ENCODE peak calls at places on chromosomes 5 and 9, in five cellular contexts. J, C, X, P and L are unnamed samples. For H3K4me1, the result is how much of the 10 kb centered on the place peaks cover.

GRCh38 chr9:749712-750111 is 91.8 kb upstream of the DMRT1 start:
- DNase-seq in C (no peak), X (no peak), J (peak), P (no peak), L (peak)

GRCh38 chr9:37503736-37504135 is 18.0 kb downstream of the POLR1E start:
- DNase-seq in J (no peak), X (no peak), P (no peak), C (no peak), L (no peak)

GRCh38 chr9:123685489-123686083 is 244.3 kb downstream of the DENND1A start:
- DNase-seq in P (no peak), X (no peak), J (no peak), C (no peak), L (no peak)

GRCh38 chr9:20200900-20201495 is 412.2 kb upstream of the SLC24A2 start:
- DNase-seq in X (no peak), J (no peak), C (no peak), P (no peak), L (no peak)

GRCh38 chr9:98215821-98216220 is 23.4 kb upstream of the CORO2A start:
- DNase-seq in C (no peak), X (peak), J (no peak), P (no peak), L (peak)

GRCh38 chr9:126232461-126232860 is 94.2 kb upstream of the MVB12B start:
- DNase-seq in C (no peak), P (no peak), J (no peak), X (no peak), L (no peak)

GRCh38 chr5:171724771-171725609 is 60.6 kb upstream of the SMIM23 start:
- DNase-seq in J (no peak), C (no peak), P (no peak), X (no peak), L (no peak)

GRCh38 chr5:173452098-173452497 is 123.9 kb upstream of the STC2 start:
- DNase-seq in J (no peak), P (peak), X (peak), C (no peak), L (peak)

GRCh38 chr5:90518666-90519065 is 10.7 kb downstream of the LYSMD3 start:
- DNase-seq in C (no peak), P (no peak), X (no peak), J (no peak), L (no peak)

GRCh38 chr5:101271416-101271815 is 368.3 kb upstream of the ST8SIA4 start:
- DNase-seq in P (no peak), J (no peak), X (no peak), C (no peak), L (no peak)

GRCh38 chr9:78745996-78746395 is 449.1 kb downstream of the PSAT1 start:
- DNase-seq in J (no peak), X (no peak), C (no peak), P (no peak), L (no peak)

GRCh38 chr9:13436591-13436990 is 157.1 kb upstream of the MPDZ start:
- DNase-seq in J (no peak), X (no peak), P (no peak), C (no peak), L (no peak)

GRCh38 chr9:35407846-35408245 is 82.1 kb upstream of the RUSC2 start:
- DNase-seq in P (no peak), X (no peak), J (no peak), C (no peak), L (no peak)

GRCh38 chr9:109619310-109619709 is 121.2 kb upstream of the PTPN3 start:
- DNase-seq in C (no peak), P (no peak), J (no peak), X (no peak), L (no peak)

GRCh38 chr9:110291921-110292575 is 35.7 kb upstream of the TXN start:
- DNase-seq in J (no peak), X (no peak), C (no peak), P (no peak), L (no peak)

GRCh38 chr5:77935516-77936364 is 159.6 kb upstream of the TBCA start:
- DNase-seq in C (no peak), X (no peak), J (no peak), P (no peak), L (no peak)

GRCh38 chr5:139190125-139190524 is 8.0 kb downstream of the SIL1 start:
- DNase-seq in J (no peak), X (no peak), C (no peak), P (no peak), L (no peak)

GRCh38 chr5:111742595-111742994 is 14.4 kb downstream of the NREP start:
- DNase-seq in P (peak), C (no peak), X (no peak), J (no peak), L (no peak)

GRCh38 chr9:109766351-109766750 is 13.6 kb upstream of the PALM2AKAP2 start:
- DNase-seq in J (no peak), X (no peak), C (no peak), P (no peak), L (no peak)

GRCh38 chr5:32092938-32093812 is 80.9 kb downstream of the GOLPH3 start:
- DNase-seq in X (peak), P (no peak), C (no peak), J (peak), L (peak)

GRCh38 chr5:173452506-173452905 is 124.3 kb upstream of the STC2 start:
- DNase-seq in C (no peak), X (no peak), J (no peak), P (no peak), L (no peak)

GRCh38 chr5:153572393-153572930 is 82.0 kb downstream of the GRIA1 start:
- DNase-seq in X (no peak), P (no peak), J (no peak), C (no peak), L (no peak)

GRCh38 chr5:161544350-161544765 is 2.2 kb downstream of the GABRB2 start:
- DNase-seq in J (no peak), C (no peak), X (peak), P (no peak), L (no peak)

GRCh38 chr5:5494489-5495402 is 72.3 kb downstream of the ICE1 start:
- DNase-seq in X (peak), P (peak), J (peak), C (peak), L (peak)

GRCh38 chr5:175378444-175379028 is 65.4 kb downstream of the DRD1 start:
- DNase-seq in J (no peak), C (no peak), X (no peak), P (no peak), L (no peak)

GRCh38 chr5:37533851-37534250 is 154.7 kb downstream of the WDR70 start:
- DNase-seq in X (no peak), J (no peak), C (no peak), P (no peak), L (no peak)

GRCh38 chr9:97179616-97180015 is 127.8 kb upstream of the CCDC180 start:
- DNase-seq in C (no peak), X (no peak), P (no peak), J (no peak), L (no peak)

GRCh38 chr5:40679998-40680681 is 425 bp downstream of the PTGER4 start:
- DNase-seq in P (no peak), X (no peak), C (no peak), J (no peak), L (peak)

GRCh38 chr5:163760498-163760897 is 255.1 kb downstream of the MAT2B start:
- DNase-seq in J (no peak), X (peak), C (no peak), P (no peak), L (no peak)

GRCh38 chr5:67984546-67984945 is 231.0 kb upstream of the PIK3R1 start:
- DNase-seq in J (no peak), C (no peak), X (no peak), P (no peak), L (no peak)

GRCh38 chr5:141709704-141710267 is 27.8 kb upstream of the ARAP3 start:
- DNase-seq in X (no peak), J (no peak), P (no peak), C (no peak), L (no peak)

GRCh38 chr5:172941067-172941516 is 18.1 kb upstream of the RPL26L1 start:
- DNase-seq in X (peak), J (no peak), C (no peak), P (no peak), L (no peak)

GRCh38 chr9:105501414-105501813 is 53.6 kb downstream of the FSD1L start:
- DNase-seq in C (no peak), J (no peak), P (no peak), X (no peak), L (no peak)

GRCh38 chr5:43428034-43428712 is 16.0 kb upstream of the CCL28 start:
- DNase-seq in X (no peak), C (no peak), J (no peak), P (no peak), L (no peak)

GRCh38 chr5:9927106-9927505 is 297.0 kb upstream of the TAS2R1 start:
- DNase-seq in J (no peak), P (no peak), C (no peak), X (no peak), L (no peak)

DNA sequence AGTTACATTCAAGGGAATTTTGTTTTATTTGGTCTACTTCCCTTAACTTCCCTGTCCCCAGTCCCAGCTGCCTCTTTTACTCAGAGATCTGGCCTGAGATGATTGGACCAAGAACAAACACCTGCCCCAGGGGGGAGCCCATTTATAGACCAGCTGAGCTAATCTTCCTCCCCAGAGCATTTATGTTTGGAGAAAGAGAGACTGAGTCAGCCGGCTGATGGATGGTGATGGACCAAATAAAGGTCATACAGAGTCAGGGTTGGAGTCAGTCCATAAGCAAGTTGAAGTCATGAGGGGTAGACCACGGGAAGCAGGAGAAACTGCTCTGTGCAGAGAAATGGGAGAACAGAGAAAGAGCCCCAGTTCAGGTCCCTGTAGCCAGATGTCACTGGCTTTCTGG is 77.7 kb downstream of the TMEM174 start:
- DNase-seq in C (no peak), J (no peak), X (no peak), P (no peak), L (no peak)
- H3K4me1 ChIP-seq in C (under half), J (under half), X (under half), P (under half), L (under half)

DNA sequence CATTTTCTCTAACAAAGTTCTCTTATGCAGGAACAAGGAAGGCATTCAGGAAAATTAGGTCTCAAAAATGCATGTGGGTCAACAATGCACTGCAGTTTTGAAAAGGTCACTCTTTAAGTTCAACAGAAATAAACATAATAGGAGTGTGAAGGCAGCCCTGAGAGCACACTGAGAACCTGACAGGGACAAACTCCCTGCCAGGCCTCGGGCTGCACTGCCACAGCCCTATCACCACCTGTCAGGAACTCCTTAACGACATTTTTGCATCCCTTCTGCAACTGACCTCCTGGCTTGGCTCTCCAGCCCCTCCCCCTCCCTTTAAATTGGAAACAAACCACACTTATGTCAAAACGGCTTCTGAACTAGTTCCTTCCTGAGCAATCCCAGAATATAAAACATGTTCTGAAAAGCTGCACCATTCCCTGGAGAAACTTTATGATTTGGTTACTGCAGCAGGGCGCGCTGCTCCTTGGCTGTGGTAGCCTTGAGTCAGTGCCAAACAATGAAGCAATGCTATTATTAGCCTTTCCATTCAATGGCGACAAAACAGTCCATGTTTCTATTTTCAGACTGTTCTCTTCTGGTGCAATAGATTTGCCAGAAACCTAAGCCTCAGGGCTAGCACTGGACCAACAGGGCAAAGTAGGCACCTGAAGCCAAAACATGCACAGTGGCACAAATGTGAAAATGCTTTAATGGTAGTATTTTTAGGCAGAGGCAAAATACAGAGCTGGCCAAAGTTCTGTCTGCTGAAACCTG is 160.1 kb upstream of the ZNF608 start:
- DNase-seq in X (peak), J (no peak), C (no peak), P (peak), L (peak)
- H3K4me1 ChIP-seq in X (half or more), J (under half), C (under half), P (under half), L (under half)

GRCh38 chr5:109701252-109701651 is 11.5 kb downstream of the MAN2A1 start:
- DNase-seq in X (no peak), C (no peak), P (no peak), J (no peak), L (no peak)

GRCh38 chr5:109703827-109704226 is 14.1 kb downstream of the MAN2A1 start:
- DNase-seq in J (no peak), P (no peak), X (no peak), C (no peak), L (no peak)

GRCh38 chr5:109703165-109703564 is 13.4 kb downstream of the MAN2A1 start:
- DNase-seq in X (no peak), C (no peak), J (no peak), P (no peak), L (no peak)

GRCh38 chr5:109701779-109702178 is 12.1 kb downstream of the MAN2A1 start:
- DNase-seq in X (no peak), P (no peak), J (no peak), C (no peak), L (no peak)

DNA sequence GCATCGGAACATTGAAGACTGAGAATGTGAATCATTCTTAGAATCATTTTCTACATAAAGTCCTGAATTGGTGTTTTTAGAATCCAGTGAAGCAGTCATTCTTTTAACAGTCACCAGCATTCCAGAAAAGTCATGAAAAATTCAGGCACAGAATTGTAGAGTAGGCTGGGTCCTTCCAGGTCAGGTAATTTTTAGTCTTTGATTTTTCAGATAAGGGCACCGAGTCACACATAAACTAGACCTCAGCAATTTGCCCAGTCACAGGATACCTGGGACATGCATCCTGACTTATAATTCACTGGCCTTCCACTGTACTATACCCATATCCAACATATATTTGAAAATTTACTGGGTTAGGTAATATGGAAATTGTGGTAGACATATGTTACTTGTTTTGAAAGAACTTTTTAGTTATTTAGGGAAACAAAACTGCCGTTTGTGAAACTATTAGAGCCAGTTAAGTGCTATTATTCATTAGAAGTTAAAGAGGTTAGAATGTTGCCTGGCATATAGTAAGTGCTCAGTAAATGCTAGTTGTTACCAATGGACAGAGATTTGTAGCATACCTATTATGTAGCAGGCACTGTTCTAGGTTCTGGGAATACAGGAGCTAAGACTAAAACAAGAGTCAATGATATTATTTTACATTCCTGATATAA is 10.9 kb downstream of the MAN2A1 start:
- DNase-seq in C (no peak), P (no peak), J (no peak), X (no peak), L (no peak)
- H3K4me1 ChIP-seq in C (under half), P (half or more), J (half or more), X (under half), L (under half)

DNA sequence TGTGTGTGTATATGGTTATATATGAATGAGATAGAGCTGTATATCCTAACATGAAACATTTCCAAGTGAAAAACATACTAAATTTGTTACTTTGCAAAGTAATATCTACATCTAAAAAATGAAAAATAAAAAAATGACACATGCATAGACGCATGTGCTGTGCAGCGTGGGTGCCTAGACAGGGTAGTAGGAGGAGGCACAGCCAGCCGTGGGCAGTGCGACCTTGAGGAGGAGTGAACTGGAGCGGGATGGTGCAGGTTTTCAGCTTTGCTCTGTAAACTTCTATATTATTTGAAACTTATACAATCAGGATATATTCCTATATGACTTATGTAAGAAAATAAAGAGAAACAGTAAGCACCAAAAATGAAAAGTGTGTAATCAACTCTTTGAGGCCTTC is 15.0 kb upstream of the GLRX start:
- DNase-seq in C (no peak), X (no peak), J (no peak), P (no peak), L (no peak)
- H3K4me1 ChIP-seq in C (under half), X (under half), J (under half), P (under half), L (under half)

DNA sequence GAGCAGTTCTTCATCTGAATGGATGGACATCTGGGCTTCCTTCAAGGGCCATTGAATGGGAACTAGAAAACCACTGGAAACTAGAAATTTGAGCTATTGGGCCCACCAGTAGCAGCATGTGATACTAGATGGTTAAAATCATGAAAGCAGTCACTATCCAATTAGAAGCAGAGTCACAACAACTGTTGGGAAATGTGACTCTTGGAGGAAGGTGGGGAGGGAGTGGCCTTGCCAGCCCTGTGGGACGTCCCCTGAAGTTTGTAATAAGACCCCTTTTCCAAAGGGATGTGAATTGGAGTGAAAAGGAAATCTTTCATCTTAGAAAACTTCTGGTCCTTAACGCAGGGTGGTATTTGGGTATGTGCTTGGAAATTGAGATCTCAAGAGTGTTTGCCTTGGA is 5.6 kb downstream of the RAB24 start:
- DNase-seq in C (no peak), P (no peak), J (no peak), X (no peak), L (no peak)
- H3K4me1 ChIP-seq in C (under half), P (under half), J (half or more), X (under half), L (under half)